ENCODE peak calls at places on chromosome 10, in six cellular contexts. One of them, this sample, is unnamed. For H3K9me3 and H3K27me3, the result is how much of the 10 kb centered on the place peaks cover.

GRCh38 chr10:131513445-131513844 is 201.9 kb upstream of the TCERG1L start:
- DNase-seq in DND-41: no peak
- DNase-seq in lung: no peak
- DNase-seq in neuronal stem cell: no peak
- DNase-seq in uterus: no peak
- DNase-seq in astrocyte: no peak
- DNase-seq in this sample: no peak

GRCh38 chr10:21724695-21725371 is 190.8 kb downstream of the MLLT10 start:
- DNase-seq in DND-41: peak
- DNase-seq in uterus: peak
- DNase-seq in lung: peak
- DNase-seq in neuronal stem cell: no peak
- DNase-seq in astrocyte: peak
- DNase-seq in this sample: peak

GRCh38 chr10:119724630-119725549 is 960 bp upstream of the INPP5F start:
- DNase-seq in neuronal stem cell: peak
- DNase-seq in astrocyte: peak
- DNase-seq in lung: no peak
- DNase-seq in uterus: no peak
- DNase-seq in DND-41: no peak
- DNase-seq in this sample: peak

GRCh38 chr10:100748251-100749058 is 3.1 kb downstream of the PAX2 start:
- DNase-seq in DND-41: no peak
- DNase-seq in astrocyte: no peak
- DNase-seq in lung: no peak
- DNase-seq in neuronal stem cell: peak
- DNase-seq in uterus: no peak
- DNase-seq in this sample: no peak

GRCh38 chr10:102342958-102343357 is 52.5 kb upstream of the NFKB2 start:
- DNase-seq in lung: no peak
- DNase-seq in DND-41: no peak
- DNase-seq in neuronal stem cell: no peak
- DNase-seq in astrocyte: peak
- DNase-seq in uterus: no peak
- DNase-seq in this sample: no peak

GRCh38 chr10:15863733-15864132 is 3.4 kb upstream of the MINDY3 start:
- DNase-seq in astrocyte: no peak
- DNase-seq in lung: no peak
- DNase-seq in DND-41: no peak
- DNase-seq in neuronal stem cell: no peak
- DNase-seq in uterus: no peak
- DNase-seq in this sample: no peak

GRCh38 chr10:129593953-129594352 is 126.9 kb downstream of the MGMT start:
- DNase-seq in uterus: no peak
- DNase-seq in neuronal stem cell: no peak
- DNase-seq in astrocyte: no peak
- DNase-seq in lung: no peak
- DNase-seq in DND-41: no peak
- DNase-seq in this sample: no peak

GRCh38 chr10:46551701-46552525 is 4.5 kb downstream of the GPRIN2 start:
- DNase-seq in DND-41: peak
- DNase-seq in lung: peak
- DNase-seq in neuronal stem cell: no peak
- DNase-seq in astrocyte: no peak
- DNase-seq in uterus: peak
- DNase-seq in this sample: no peak

GRCh38 chr10:132514841-132515521 is 22.6 kb upstream of the INPP5A start:
- DNase-seq in uterus: peak
- DNase-seq in DND-41: no peak
- DNase-seq in neuronal stem cell: no peak
- DNase-seq in astrocyte: no peak
- DNase-seq in lung: no peak
- DNase-seq in this sample: no peak

GRCh38 chr10:112202561-112203241 is 19.1 kb upstream of the GPAM start:
- DNase-seq in lung: no peak
- DNase-seq in DND-41: no peak
- DNase-seq in neuronal stem cell: no peak
- DNase-seq in astrocyte: peak
- DNase-seq in uterus: no peak
- DNase-seq in this sample: no peak

GRCh38 chr10:126500185-126500584 is 111.9 kb upstream of the ADAM12 start:
- DNase-seq in lung: no peak
- DNase-seq in uterus: no peak
- DNase-seq in DND-41: no peak
- DNase-seq in neuronal stem cell: no peak
- DNase-seq in astrocyte: peak
- DNase-seq in this sample: no peak

GRCh38 chr10:68106656-68107055 is 2.6 kb upstream of the MYPN start:
- DNase-seq in neuronal stem cell: no peak
- DNase-seq in uterus: no peak
- DNase-seq in lung: no peak
- DNase-seq in astrocyte: peak
- DNase-seq in DND-41: no peak
- DNase-seq in this sample: no peak

GRCh38 chr10:113897693-113898618 is 43.5 kb downstream of the NHLRC2 start:
- DNase-seq in astrocyte: no peak
- DNase-seq in DND-41: no peak
- DNase-seq in lung: no peak
- DNase-seq in neuronal stem cell: no peak
- DNase-seq in uterus: no peak
- DNase-seq in this sample: peak

GRCh38 chr10:118629211-118629610 is 33.8 kb upstream of the PRLHR start:
- DNase-seq in uterus: peak
- DNase-seq in neuronal stem cell: no peak
- DNase-seq in astrocyte: no peak
- DNase-seq in lung: no peak
- DNase-seq in DND-41: no peak
- DNase-seq in this sample: no peak

GRCh38 chr10:58653139-58653538 is 140.5 kb downstream of the BICC1 start:
- DNase-seq in uterus: no peak
- DNase-seq in astrocyte: peak
- DNase-seq in DND-41: no peak
- DNase-seq in neuronal stem cell: no peak
- DNase-seq in lung: no peak
- DNase-seq in this sample: no peak

GRCh38 chr10:14658331-14659122 is 116.2 kb downstream of the FAM107B start:
- DNase-seq in astrocyte: peak
- DNase-seq in uterus: no peak
- DNase-seq in neuronal stem cell: no peak
- DNase-seq in lung: no peak
- DNase-seq in DND-41: no peak
- DNase-seq in this sample: no peak

GRCh38 chr10:42543840-42544372 is 94.5 kb downstream of the ZNF33B start:
- DNase-seq in uterus: no peak
- DNase-seq in neuronal stem cell: no peak
- DNase-seq in astrocyte: no peak
- DNase-seq in DND-41: no peak
- DNase-seq in lung: no peak
- DNase-seq in this sample: no peak
- H3K9me3 ChIP-seq in uterus: half or more
- H3K9me3 ChIP-seq in neuronal stem cell: under half
- H3K9me3 ChIP-seq in astrocyte: under half
- H3K9me3 ChIP-seq in DND-41: under half
- H3K9me3 ChIP-seq in lung: under half
- H3K9me3 ChIP-seq in this sample: under half

DNA sequence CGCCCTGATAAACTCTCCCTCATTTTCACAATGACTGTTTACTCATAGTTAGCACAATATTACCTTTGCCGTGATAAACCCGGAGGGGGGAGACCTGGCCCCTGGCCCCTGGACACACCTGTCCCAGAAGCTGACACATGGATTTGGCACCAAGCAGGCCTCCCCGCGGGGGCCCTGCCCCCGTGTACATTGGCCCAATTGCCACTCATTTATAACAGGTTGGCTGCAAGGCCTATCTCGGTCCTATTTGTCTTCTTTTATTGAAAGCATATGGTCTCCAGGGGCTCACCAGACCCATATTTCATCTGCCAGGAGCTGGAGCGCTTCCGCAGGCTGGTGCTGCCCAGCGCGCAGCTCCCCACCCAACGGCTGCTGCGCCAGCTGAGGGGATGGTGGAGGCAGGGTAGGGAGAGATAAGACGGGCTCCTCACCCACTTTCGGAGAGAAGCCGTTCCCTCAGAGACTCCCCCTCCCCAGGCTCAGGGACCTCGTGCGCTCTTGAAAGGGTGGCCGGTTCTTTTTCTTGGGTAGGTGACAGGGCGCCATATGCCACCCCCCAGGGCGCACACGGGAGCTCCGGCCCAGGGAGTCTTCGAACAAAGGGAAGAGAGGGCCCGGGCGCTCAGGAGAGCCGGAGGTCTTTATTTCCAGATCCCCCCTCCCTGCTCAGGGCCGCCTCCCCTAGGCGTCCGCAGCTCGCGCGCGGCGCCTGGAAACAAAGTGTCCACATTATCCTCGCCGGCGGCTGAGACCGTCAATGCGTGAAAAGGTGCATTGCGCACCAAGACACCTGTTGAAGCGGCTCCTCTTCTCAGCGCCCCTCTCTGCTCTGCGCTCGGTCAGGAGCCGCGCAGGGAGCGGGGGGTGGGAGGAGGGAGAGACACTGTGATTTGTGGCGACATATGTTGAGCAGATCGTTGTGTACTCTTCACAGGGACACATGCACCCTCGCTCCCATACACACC is 4.3 kb upstream of the NEUROG3 start:
- DNase-seq in DND-41: no peak
- DNase-seq in astrocyte: no peak
- DNase-seq in neuronal stem cell: no peak
- DNase-seq in uterus: no peak
- DNase-seq in lung: no peak
- DNase-seq in this sample: peak
- H3K27me3 ChIP-seq in DND-41: under half
- H3K27me3 ChIP-seq in astrocyte: half or more
- H3K27me3 ChIP-seq in neuronal stem cell: half or more
- H3K27me3 ChIP-seq in uterus: under half
- H3K27me3 ChIP-seq in lung: under half
- H3K27me3 ChIP-seq in this sample: under half

GRCh38 chr10:43203491-43204393 is 63.1 kb downstream of the RASGEF1A start:
- DNase-seq in lung: no peak
- DNase-seq in uterus: peak
- DNase-seq in DND-41: no peak
- DNase-seq in astrocyte: no peak
- DNase-seq in neuronal stem cell: no peak
- DNase-seq in this sample: peak
- H3K4me3 ChIP-seq in lung: no peak
- H3K4me3 ChIP-seq in uterus: peak
- H3K4me3 ChIP-seq in DND-41: no peak
- H3K4me3 ChIP-seq in astrocyte: no peak
- H3K4me3 ChIP-seq in neuronal stem cell: no peak
- H3K4me3 ChIP-seq in this sample: no peak

GRCh38 chr10:93771354-93771753 is 13.6 kb downstream of the LGI1 start:
- DNase-seq in astrocyte: no peak
- DNase-seq in neuronal stem cell: no peak
- DNase-seq in lung: no peak
- DNase-seq in DND-41: no peak
- DNase-seq in uterus: no peak
- DNase-seq in this sample: no peak
- H3K9me3 ChIP-seq in astrocyte: under half
- H3K9me3 ChIP-seq in neuronal stem cell: under half
- H3K9me3 ChIP-seq in lung: under half
- H3K9me3 ChIP-seq in DND-41: under half
- H3K9me3 ChIP-seq in uterus: under half
- H3K9me3 ChIP-seq in this sample: under half

GRCh38 chr10:44382981-44383748 is 1.7 kb downstream of the CXCL12 start:
- DNase-seq in uterus: peak
- DNase-seq in neuronal stem cell: no peak
- DNase-seq in lung: no peak
- DNase-seq in DND-41: no peak
- DNase-seq in astrocyte: no peak
- DNase-seq in this sample: no peak

GRCh38 chr10:44379907-44380306 is 5.0 kb downstream of the CXCL12 start:
- DNase-seq in neuronal stem cell: no peak
- DNase-seq in uterus: peak
- DNase-seq in lung: no peak
- DNase-seq in astrocyte: no peak
- DNase-seq in DND-41: no peak
- DNase-seq in this sample: no peak

GRCh38 chr10:44382131-44382858 is 2.6 kb downstream of the CXCL12 start:
- DNase-seq in lung: no peak
- DNase-seq in neuronal stem cell: no peak
- DNase-seq in astrocyte: no peak
- DNase-seq in uterus: no peak
- DNase-seq in DND-41: no peak
- DNase-seq in this sample: no peak

GRCh38 chr10:44378626-44379025 is 6.3 kb downstream of the CXCL12 start:
- DNase-seq in uterus: no peak
- DNase-seq in neuronal stem cell: no peak
- DNase-seq in DND-41: no peak
- DNase-seq in lung: no peak
- DNase-seq in astrocyte: no peak
- DNase-seq in this sample: no peak

GRCh38 chr10:44380829-44381600 is 3.9 kb downstream of the CXCL12 start:
- DNase-seq in uterus: peak
- DNase-seq in lung: no peak
- DNase-seq in neuronal stem cell: no peak
- DNase-seq in DND-41: no peak
- DNase-seq in astrocyte: no peak
- DNase-seq in this sample: no peak
- H3K27me3 ChIP-seq in uterus: under half
- H3K27me3 ChIP-seq in lung: under half
- H3K27me3 ChIP-seq in neuronal stem cell: under half
- H3K27me3 ChIP-seq in DND-41: under half
- H3K27me3 ChIP-seq in astrocyte: under half
- H3K27me3 ChIP-seq in this sample: under half

DNA sequence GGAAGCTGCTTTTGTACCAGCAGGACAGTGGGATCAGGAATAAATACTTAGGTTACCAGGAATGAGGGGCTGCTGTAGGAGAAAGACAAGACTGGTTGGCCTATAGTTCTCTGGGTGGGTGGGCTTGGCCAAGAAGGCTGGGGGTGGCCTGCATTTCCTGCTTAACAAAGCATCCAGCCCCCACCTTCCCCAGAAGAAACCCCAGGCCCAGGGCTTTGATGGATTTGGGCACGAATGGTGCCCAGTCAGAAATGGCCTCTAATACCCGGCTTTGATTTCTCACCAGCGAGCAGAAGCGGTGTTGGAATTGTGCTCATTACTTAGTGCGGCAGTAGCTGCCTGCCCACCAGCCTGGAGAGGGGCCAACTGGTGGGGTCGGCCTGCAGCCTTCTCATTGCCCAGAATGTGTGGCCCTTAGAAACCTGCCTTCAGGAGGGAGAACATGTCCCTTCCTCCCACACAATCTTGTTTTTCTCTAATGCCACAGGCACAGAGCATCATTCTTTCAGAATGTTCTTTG is 2.3 kb downstream of the UNC5B start:
- DNase-seq in lung: no peak
- DNase-seq in DND-41: no peak
- DNase-seq in uterus: no peak
- DNase-seq in neuronal stem cell: no peak
- DNase-seq in astrocyte: no peak
- DNase-seq in this sample: no peak
- H3K4me3 ChIP-seq in lung: no peak
- H3K4me3 ChIP-seq in DND-41: no peak
- H3K4me3 ChIP-seq in uterus: no peak
- H3K4me3 ChIP-seq in neuronal stem cell: no peak
- H3K4me3 ChIP-seq in astrocyte: peak
- H3K4me3 ChIP-seq in this sample: no peak

This sample was measured in small intestine.